ENCODE peak calls at places on chromosomes 1 and 21, in nine cellular contexts. Z, P, D, B, O, F, A, E and H are unnamed samples.
A peak's percentile ranks its signal among the peaks of the same experiment; 100 is the strongest.

GRCh38 chr1:204466416-204467405 is 27.9 kb downstream of the PIK3C2B start:
- DNase-seq in O (no peak), D (no peak), A (no peak), B (no peak), F (no peak), Z (peak; percentile 44), E (no peak), P (no peak), H (no peak)

GRCh38 chr1:248837045-248837793 is 805 bp upstream of the ZNF672 start:
- DNase-seq in E (no peak), O (no peak), F (no peak), D (no peak), Z (no peak), A (no peak), P (peak; percentile 12), B (no peak), H (no peak)

GRCh38 chr1:179785025-179785424 is 41.9 kb downstream of the FAM163A start:
- DNase-seq in F (no peak), O (no peak), B (no peak), D (no peak), Z (no peak), E (no peak), A (no peak), P (no peak), H (no peak)

GRCh38 chr1:173043253-173043652 is 7.5 kb downstream of the TNFSF18 start:
- DNase-seq in F (no peak), A (no peak), D (no peak), B (no peak), P (no peak), O (no peak), Z (no peak), E (no peak), H (no peak)

GRCh38 chr1:241331328-241331693 is 25.7 kb downstream of the RGS7 start:
- DNase-seq in D (no peak), Z (no peak), F (no peak), B (no peak), P (no peak), A (no peak), E (no peak), O (no peak), H (no peak)

GRCh38 chr1:181479137-181479745 is 4.1 kb upstream of the CACNA1E start:
- DNase-seq in P (no peak), D (peak; percentile 11), A (no peak), B (no peak), F (no peak), Z (no peak), O (no peak), E (no peak), H (no peak)

GRCh38 chr1:30848130-30848529 is 60.4 kb downstream of the SDC3 start:
- DNase-seq in F (no peak), E (no peak), P (no peak), O (no peak), A (no peak), B (no peak), D (no peak), Z (no peak), H (no peak)

GRCh38 chr21:15058718-15059316 is 6.0 kb downstream of the NRIP1 start:
- DNase-seq in P (no peak), F (no peak), Z (no peak), D (no peak), E (no peak), O (no peak), B (no peak), A (no peak), H (no peak)

GRCh38 chr1:239951518-239952130 is 140.1 kb upstream of the FMN2 start:
- DNase-seq in D (peak; percentile 35), O (no peak), A (peak; percentile 11), E (no peak), B (no peak), F (no peak), Z (peak; percentile 22), P (peak; percentile 66), H (peak; percentile 28)

GRCh38 chr1:42552636-42553035 is 89.5 kb downstream of the CCDC30 start:
- DNase-seq in A (no peak), F (no peak), Z (no peak), B (no peak), P (no peak), O (no peak), D (no peak), E (no peak), H (no peak)

GRCh38 chr1:24105368-24106160 is 6.4 kb downstream of the MYOM3 start:
- DNase-seq in A (no peak), P (no peak), Z (no peak), O (no peak), E (no peak), B (no peak), F (no peak), D (no peak), H (no peak)

GRCh38 chr21:45876381-45877159 is 105.0 kb upstream of the COL6A1 start:
- DNase-seq in Z (no peak), P (no peak), B (no peak), D (no peak), O (peak; percentile 62), E (no peak), F (peak; percentile 71), A (no peak), H (no peak)

GRCh38 chr1:205775717-205776056 is 405 bp upstream of the RAB29 start:
- DNase-seq in B (no peak), E (no peak), P (no peak), A (no peak), F (no peak), O (no peak), D (no peak), Z (no peak), H (no peak)

GRCh38 chr1:203150511-203151297 is 23.2 kb downstream of the ADORA1 start:
- DNase-seq in F (peak; percentile 17), B (no peak), Z (no peak), E (no peak), O (no peak), D (no peak), P (no peak), A (no peak), H (no peak)

GRCh38 chr1:31931241-31932225 is 6.6 kb downstream of the PTP4A2 start:
- DNase-seq in B (no peak), Z (no peak), O (no peak), A (no peak), P (no peak), F (no peak), E (no peak), D (no peak), H (no peak)

GRCh38 chr1:95278173-95278988 is 44.4 kb downstream of the RWDD3 start:
- DNase-seq in Z (no peak), P (no peak), D (no peak), F (no peak), O (no peak), A (no peak), E (no peak), B (no peak), H (no peak)

GRCh38 chr21:41220208-41220733 is 52.3 kb downstream of the BACE2 start:
- DNase-seq in Z (no peak), O (no peak), A (no peak), B (no peak), E (no peak), D (no peak), P (no peak), F (no peak), H (no peak)

GRCh38 chr1:1291611-1292441 is 11.6 kb downstream of the SCNN1D start:
- DNase-seq in A (peak; percentile 62), B (peak; percentile 37), D (peak; percentile 70), F (no peak), Z (peak; percentile 56), O (peak; percentile 84), E (peak; percentile 52), P (peak; percentile 77), H (peak; percentile 55)